ENCODE peak calls at places on chromosomes 7 and 10, in ten cellular contexts. One of them, this sample, is unnamed.

GRCh38 chr7:38584443-38585210 is 46.5 kb downstream of the AMPH start:
- DNase-seq in T-helper 17 cell: no peak
- DNase-seq in activated naive CD4-positive, alpha-beta T cell: no peak
- DNase-seq in gastrocnemius medialis: no peak
- DNase-seq in lower lobe of right lung: no peak
- DNase-seq in upper lobe of left lung: no peak
- DNase-seq in COR-L47: no peak
- DNase-seq in HT-29: no peak
- DNase-seq in T-helper 2 cell: no peak
- DNase-seq in stimulated activated CD4-positive, alpha-beta T cell treated with anti-CD3 and anti-CD28 coated beads, Interleukin-2, amount 100 ng/mL, for 4 hours: no peak
- DNase-seq in this sample: no peak

GRCh38 chr10:31612082-31612481 is 293.1 kb downstream of the ZEB1 start:
- DNase-seq in COR-L47: no peak
- DNase-seq in HT-29: no peak
- DNase-seq in stimulated activated CD4-positive, alpha-beta T cell treated with anti-CD3 and anti-CD28 coated beads, Interleukin-2, amount 100 ng/mL, for 4 hours: no peak
- DNase-seq in lower lobe of right lung: no peak
- DNase-seq in T-helper 17 cell: no peak
- DNase-seq in upper lobe of left lung: no peak
- DNase-seq in gastrocnemius medialis: no peak
- DNase-seq in T-helper 2 cell: no peak
- DNase-seq in activated naive CD4-positive, alpha-beta T cell: no peak
- DNase-seq in this sample: no peak

GRCh38 chr7:44750921-44751571 is 2.4 kb downstream of the ZMIZ2 start:
- DNase-seq in T-helper 2 cell: peak; percentile 38
- DNase-seq in lower lobe of right lung: no peak
- DNase-seq in T-helper 17 cell: peak; percentile 38
- DNase-seq in HT-29: no peak
- DNase-seq in gastrocnemius medialis: no peak
- DNase-seq in upper lobe of left lung: no peak
- DNase-seq in activated naive CD4-positive, alpha-beta T cell: no peak
- DNase-seq in stimulated activated CD4-positive, alpha-beta T cell treated with anti-CD3 and anti-CD28 coated beads, Interleukin-2, amount 100 ng/mL, for 4 hours: peak; percentile 36
- DNase-seq in COR-L47: no peak
- DNase-seq in this sample: peak; percentile 43

GRCh38 chr10:71312840-71313789 is 5.9 kb upstream of the SLC29A3 start:
- DNase-seq in T-helper 2 cell: no peak
- DNase-seq in stimulated activated CD4-positive, alpha-beta T cell treated with anti-CD3 and anti-CD28 coated beads, Interleukin-2, amount 100 ng/mL, for 4 hours: no peak
- DNase-seq in gastrocnemius medialis: peak; percentile 15
- DNase-seq in upper lobe of left lung: no peak
- DNase-seq in HT-29: no peak
- DNase-seq in T-helper 17 cell: no peak
- DNase-seq in COR-L47: peak; percentile 10
- DNase-seq in lower lobe of right lung: peak; percentile 25
- DNase-seq in activated naive CD4-positive, alpha-beta T cell: no peak
- DNase-seq in this sample: no peak

GRCh38 chr7:111758332-111758731 is 196.0 kb upstream of the IMMP2L start:
- DNase-seq in upper lobe of left lung: no peak
- DNase-seq in T-helper 2 cell: no peak
- DNase-seq in HT-29: no peak
- DNase-seq in lower lobe of right lung: no peak
- DNase-seq in gastrocnemius medialis: no peak
- DNase-seq in activated naive CD4-positive, alpha-beta T cell: no peak
- DNase-seq in COR-L47: no peak
- DNase-seq in T-helper 17 cell: no peak
- DNase-seq in stimulated activated CD4-positive, alpha-beta T cell treated with anti-CD3 and anti-CD28 coated beads, Interleukin-2, amount 100 ng/mL, for 4 hours: no peak
- DNase-seq in this sample: no peak

GRCh38 chr10:8193546-8193945 is 139.1 kb downstream of the GATA3 start:
- DNase-seq in stimulated activated CD4-positive, alpha-beta T cell treated with anti-CD3 and anti-CD28 coated beads, Interleukin-2, amount 100 ng/mL, for 4 hours: no peak
- DNase-seq in T-helper 2 cell: no peak
- DNase-seq in HT-29: no peak
- DNase-seq in gastrocnemius medialis: no peak
- DNase-seq in upper lobe of left lung: no peak
- DNase-seq in COR-L47: no peak
- DNase-seq in lower lobe of right lung: no peak
- DNase-seq in activated naive CD4-positive, alpha-beta T cell: no peak
- DNase-seq in T-helper 17 cell: no peak
- DNase-seq in this sample: no peak

GRCh38 chr7:30057741-30058140 is 29.5 kb downstream of the PLEKHA8 start:
- DNase-seq in T-helper 2 cell: no peak
- DNase-seq in gastrocnemius medialis: no peak
- DNase-seq in stimulated activated CD4-positive, alpha-beta T cell treated with anti-CD3 and anti-CD28 coated beads, Interleukin-2, amount 100 ng/mL, for 4 hours: no peak
- DNase-seq in T-helper 17 cell: no peak
- DNase-seq in upper lobe of left lung: no peak
- DNase-seq in activated naive CD4-positive, alpha-beta T cell: no peak
- DNase-seq in HT-29: no peak
- DNase-seq in COR-L47: no peak
- DNase-seq in lower lobe of right lung: no peak
- DNase-seq in this sample: no peak

GRCh38 chr10:121959671-121960070 is 15.3 kb downstream of the NSMCE4A start:
- DNase-seq in gastrocnemius medialis: no peak
- DNase-seq in lower lobe of right lung: no peak
- DNase-seq in COR-L47: no peak
- DNase-seq in stimulated activated CD4-positive, alpha-beta T cell treated with anti-CD3 and anti-CD28 coated beads, Interleukin-2, amount 100 ng/mL, for 4 hours: no peak
- DNase-seq in T-helper 2 cell: no peak
- DNase-seq in T-helper 17 cell: no peak
- DNase-seq in upper lobe of left lung: no peak
- DNase-seq in activated naive CD4-positive, alpha-beta T cell: no peak
- DNase-seq in HT-29: no peak
- DNase-seq in this sample: no peak

GRCh38 chr7:103702454-103702853 is 256.4 kb upstream of the SLC26A5 start:
- DNase-seq in lower lobe of right lung: no peak
- DNase-seq in HT-29: no peak
- DNase-seq in COR-L47: no peak
- DNase-seq in T-helper 2 cell: no peak
- DNase-seq in stimulated activated CD4-positive, alpha-beta T cell treated with anti-CD3 and anti-CD28 coated beads, Interleukin-2, amount 100 ng/mL, for 4 hours: no peak
- DNase-seq in activated naive CD4-positive, alpha-beta T cell: no peak
- DNase-seq in gastrocnemius medialis: no peak
- DNase-seq in T-helper 17 cell: no peak
- DNase-seq in upper lobe of left lung: no peak
- DNase-seq in this sample: no peak

GRCh38 chr7:142301923-142302550 is 44.2 kb upstream of the PRSS58 start:
- DNase-seq in HT-29: peak; percentile 58
- DNase-seq in activated naive CD4-positive, alpha-beta T cell: no peak
- DNase-seq in stimulated activated CD4-positive, alpha-beta T cell treated with anti-CD3 and anti-CD28 coated beads, Interleukin-2, amount 100 ng/mL, for 4 hours: no peak
- DNase-seq in gastrocnemius medialis: no peak
- DNase-seq in T-helper 2 cell: no peak
- DNase-seq in upper lobe of left lung: no peak
- DNase-seq in COR-L47: peak; percentile 26
- DNase-seq in lower lobe of right lung: no peak
- DNase-seq in T-helper 17 cell: no peak
- DNase-seq in this sample: no peak

GRCh38 chr7:44802418-44803025 is 6.0 kb downstream of the PPIA start:
- DNase-seq in T-helper 17 cell: no peak
- DNase-seq in T-helper 2 cell: no peak
- DNase-seq in upper lobe of left lung: no peak
- DNase-seq in lower lobe of right lung: no peak
- DNase-seq in gastrocnemius medialis: no peak
- DNase-seq in stimulated activated CD4-positive, alpha-beta T cell treated with anti-CD3 and anti-CD28 coated beads, Interleukin-2, amount 100 ng/mL, for 4 hours: no peak
- DNase-seq in activated naive CD4-positive, alpha-beta T cell: no peak
- DNase-seq in COR-L47: no peak
- DNase-seq in HT-29: no peak
- DNase-seq in this sample: no peak

GRCh38 chr7:95550546-95550945 is 45.8 kb downstream of the PDK4 start:
- DNase-seq in HT-29: no peak
- DNase-seq in T-helper 17 cell: no peak
- DNase-seq in activated naive CD4-positive, alpha-beta T cell: no peak
- DNase-seq in COR-L47: no peak
- DNase-seq in upper lobe of left lung: no peak
- DNase-seq in lower lobe of right lung: no peak
- DNase-seq in stimulated activated CD4-positive, alpha-beta T cell treated with anti-CD3 and anti-CD28 coated beads, Interleukin-2, amount 100 ng/mL, for 4 hours: no peak
- DNase-seq in gastrocnemius medialis: no peak
- DNase-seq in T-helper 2 cell: no peak
- DNase-seq in this sample: no peak

GRCh38 chr10:7045891-7046599 is 364.8 kb downstream of the SFMBT2 start:
- DNase-seq in HT-29: no peak
- DNase-seq in T-helper 17 cell: no peak
- DNase-seq in activated naive CD4-positive, alpha-beta T cell: no peak
- DNase-seq in lower lobe of right lung: no peak
- DNase-seq in T-helper 2 cell: peak; percentile 80
- DNase-seq in COR-L47: no peak
- DNase-seq in upper lobe of left lung: peak; percentile 75
- DNase-seq in gastrocnemius medialis: no peak
- DNase-seq in stimulated activated CD4-positive, alpha-beta T cell treated with anti-CD3 and anti-CD28 coated beads, Interleukin-2, amount 100 ng/mL, for 4 hours: no peak
- DNase-seq in this sample: peak; percentile 1

GRCh38 chr10:29199344-29199743 is 89.5 kb upstream of the LYZL1 start:
- DNase-seq in COR-L47: no peak
- DNase-seq in stimulated activated CD4-positive, alpha-beta T cell treated with anti-CD3 and anti-CD28 coated beads, Interleukin-2, amount 100 ng/mL, for 4 hours: no peak
- DNase-seq in upper lobe of left lung: no peak
- DNase-seq in gastrocnemius medialis: no peak
- DNase-seq in HT-29: no peak
- DNase-seq in T-helper 17 cell: no peak
- DNase-seq in lower lobe of right lung: no peak
- DNase-seq in activated naive CD4-positive, alpha-beta T cell: no peak
- DNase-seq in T-helper 2 cell: no peak
- DNase-seq in this sample: no peak

GRCh38 chr10:78645053-78645787 is 423.5 kb upstream of the ZMIZ1 start:
- DNase-seq in T-helper 2 cell: no peak
- DNase-seq in upper lobe of left lung: no peak
- DNase-seq in T-helper 17 cell: no peak
- DNase-seq in lower lobe of right lung: no peak
- DNase-seq in HT-29: no peak
- DNase-seq in stimulated activated CD4-positive, alpha-beta T cell treated with anti-CD3 and anti-CD28 coated beads, Interleukin-2, amount 100 ng/mL, for 4 hours: no peak
- DNase-seq in activated naive CD4-positive, alpha-beta T cell: no peak
- DNase-seq in gastrocnemius medialis: no peak
- DNase-seq in COR-L47: no peak
- DNase-seq in this sample: no peak

GRCh38 chr7:22633954-22634474 is 93.0 kb upstream of the IL6 start:
- DNase-seq in gastrocnemius medialis: no peak
- DNase-seq in T-helper 17 cell: no peak
- DNase-seq in HT-29: no peak
- DNase-seq in COR-L47: no peak
- DNase-seq in activated naive CD4-positive, alpha-beta T cell: no peak
- DNase-seq in lower lobe of right lung: no peak
- DNase-seq in upper lobe of left lung: no peak
- DNase-seq in stimulated activated CD4-positive, alpha-beta T cell treated with anti-CD3 and anti-CD28 coated beads, Interleukin-2, amount 100 ng/mL, for 4 hours: no peak
- DNase-seq in T-helper 2 cell: no peak
- DNase-seq in this sample: no peak

GRCh38 chr7:2905500-2905899 is 61.4 kb upstream of the GNA12 start:
- DNase-seq in COR-L47: no peak
- DNase-seq in gastrocnemius medialis: no peak
- DNase-seq in lower lobe of right lung: no peak
- DNase-seq in upper lobe of left lung: no peak
- DNase-seq in T-helper 17 cell: no peak
- DNase-seq in T-helper 2 cell: no peak
- DNase-seq in stimulated activated CD4-positive, alpha-beta T cell treated with anti-CD3 and anti-CD28 coated beads, Interleukin-2, amount 100 ng/mL, for 4 hours: no peak
- DNase-seq in activated naive CD4-positive, alpha-beta T cell: no peak
- DNase-seq in HT-29: no peak
- DNase-seq in this sample: no peak

GRCh38 chr7:71408276-71408675 is 276.3 kb downstream of the GALNT17 start:
- DNase-seq in T-helper 2 cell: no peak
- DNase-seq in HT-29: no peak
- DNase-seq in T-helper 17 cell: no peak
- DNase-seq in upper lobe of left lung: no peak
- DNase-seq in stimulated activated CD4-positive, alpha-beta T cell treated with anti-CD3 and anti-CD28 coated beads, Interleukin-2, amount 100 ng/mL, for 4 hours: no peak
- DNase-seq in gastrocnemius medialis: no peak
- DNase-seq in activated naive CD4-positive, alpha-beta T cell: no peak
- DNase-seq in COR-L47: no peak
- DNase-seq in lower lobe of right lung: no peak
- DNase-seq in this sample: no peak

GRCh38 chr10:6920072-6921019 is 340.3 kb upstream of the PRKCQ start:
- DNase-seq in HT-29: peak; percentile 59
- DNase-seq in lower lobe of right lung: peak; percentile 91
- DNase-seq in activated naive CD4-positive, alpha-beta T cell: peak; percentile 47
- DNase-seq in gastrocnemius medialis: peak; percentile 15
- DNase-seq in stimulated activated CD4-positive, alpha-beta T cell treated with anti-CD3 and anti-CD28 coated beads, Interleukin-2, amount 100 ng/mL, for 4 hours: peak; percentile 86
- DNase-seq in T-helper 17 cell: peak; percentile 45
- DNase-seq in upper lobe of left lung: peak; percentile 87
- DNase-seq in COR-L47: peak; percentile 45
- DNase-seq in T-helper 2 cell: peak; percentile 52
- DNase-seq in this sample: peak; percentile 61

GRCh38 chr10:71887767-71888166 is 36.7 kb upstream of the PSAP start:
- DNase-seq in T-helper 17 cell: no peak
- DNase-seq in gastrocnemius medialis: no peak
- DNase-seq in COR-L47: no peak
- DNase-seq in lower lobe of right lung: no peak
- DNase-seq in T-helper 2 cell: no peak
- DNase-seq in stimulated activated CD4-positive, alpha-beta T cell treated with anti-CD3 and anti-CD28 coated beads, Interleukin-2, amount 100 ng/mL, for 4 hours: no peak
- DNase-seq in upper lobe of left lung: no peak
- DNase-seq in activated naive CD4-positive, alpha-beta T cell: no peak
- DNase-seq in HT-29: no peak
- DNase-seq in this sample: no peak

GRCh38 chr10:132713421-132714095 is 72.4 kb downstream of the NKX6-2 start:
- DNase-seq in COR-L47: no peak
- DNase-seq in activated naive CD4-positive, alpha-beta T cell: no peak
- DNase-seq in HT-29: no peak
- DNase-seq in stimulated activated CD4-positive, alpha-beta T cell treated with anti-CD3 and anti-CD28 coated beads, Interleukin-2, amount 100 ng/mL, for 4 hours: no peak
- DNase-seq in lower lobe of right lung: peak; percentile 39
- DNase-seq in T-helper 17 cell: no peak
- DNase-seq in gastrocnemius medialis: no peak
- DNase-seq in T-helper 2 cell: no peak
- DNase-seq in upper lobe of left lung: no peak
- DNase-seq in this sample: no peak

GRCh38 chr10:49610015-49610734 is at the start of gene SLC18A3:
- DNase-seq in gastrocnemius medialis: no peak
- DNase-seq in T-helper 2 cell: no peak
- DNase-seq in stimulated activated CD4-positive, alpha-beta T cell treated with anti-CD3 and anti-CD28 coated beads, Interleukin-2, amount 100 ng/mL, for 4 hours: no peak
- DNase-seq in T-helper 17 cell: no peak
- DNase-seq in upper lobe of left lung: no peak
- DNase-seq in activated naive CD4-positive, alpha-beta T cell: no peak
- DNase-seq in COR-L47: no peak
- DNase-seq in HT-29: no peak
- DNase-seq in lower lobe of right lung: no peak
- DNase-seq in this sample: no peak

GRCh38 chr10:49518566-49518965 is 20.4 kb downstream of the ERCC6 start:
- DNase-seq in activated naive CD4-positive, alpha-beta T cell: no peak
- DNase-seq in stimulated activated CD4-positive, alpha-beta T cell treated with anti-CD3 and anti-CD28 coated beads, Interleukin-2, amount 100 ng/mL, for 4 hours: no peak
- DNase-seq in HT-29: no peak
- DNase-seq in upper lobe of left lung: no peak
- DNase-seq in T-helper 17 cell: no peak
- DNase-seq in COR-L47: no peak
- DNase-seq in lower lobe of right lung: no peak
- DNase-seq in T-helper 2 cell: no peak
- DNase-seq in gastrocnemius medialis: no peak
- DNase-seq in this sample: no peak

GRCh38 chr10:62261666-62262065 is 7.0 kb downstream of the RTKN2 start:
- DNase-seq in T-helper 2 cell: no peak
- DNase-seq in T-helper 17 cell: no peak
- DNase-seq in gastrocnemius medialis: no peak
- DNase-seq in COR-L47: no peak
- DNase-seq in stimulated activated CD4-positive, alpha-beta T cell treated with anti-CD3 and anti-CD28 coated beads, Interleukin-2, amount 100 ng/mL, for 4 hours: no peak
- DNase-seq in upper lobe of left lung: no peak
- DNase-seq in activated naive CD4-positive, alpha-beta T cell: no peak
- DNase-seq in HT-29: no peak
- DNase-seq in lower lobe of right lung: no peak
- DNase-seq in this sample: no peak

GRCh38 chr7:20797174-20798080 is 10.7 kb upstream of the SP8 start:
- DNase-seq in T-helper 17 cell: no peak
- DNase-seq in T-helper 2 cell: no peak
- DNase-seq in HT-29: peak; percentile 48
- DNase-seq in lower lobe of right lung: no peak
- DNase-seq in stimulated activated CD4-positive, alpha-beta T cell treated with anti-CD3 and anti-CD28 coated beads, Interleukin-2, amount 100 ng/mL, for 4 hours: no peak
- DNase-seq in upper lobe of left lung: no peak
- DNase-seq in activated naive CD4-positive, alpha-beta T cell: no peak
- DNase-seq in gastrocnemius medialis: no peak
- DNase-seq in COR-L47: peak; percentile 54
- DNase-seq in this sample: no peak

GRCh38 chr7:79709574-79710409 is 256.3 kb upstream of the MAGI2 start:
- DNase-seq in COR-L47: peak; percentile 65
- DNase-seq in upper lobe of left lung: no peak
- DNase-seq in gastrocnemius medialis: no peak
- DNase-seq in T-helper 17 cell: no peak
- DNase-seq in stimulated activated CD4-positive, alpha-beta T cell treated with anti-CD3 and anti-CD28 coated beads, Interleukin-2, amount 100 ng/mL, for 4 hours: no peak
- DNase-seq in HT-29: peak; percentile 54
- DNase-seq in T-helper 2 cell: no peak
- DNase-seq in lower lobe of right lung: no peak
- DNase-seq in activated naive CD4-positive, alpha-beta T cell: no peak
- DNase-seq in this sample: no peak

GRCh38 chr7:76318488-76319353 is 16.2 kb downstream of the HSPB1 start:
- DNase-seq in lower lobe of right lung: peak; percentile 73
- DNase-seq in upper lobe of left lung: peak; percentile 78
- DNase-seq in T-helper 17 cell: peak; percentile 42
- DNase-seq in T-helper 2 cell: peak; percentile 51
- DNase-seq in gastrocnemius medialis: peak; percentile 68
- DNase-seq in HT-29: peak; percentile 87
- DNase-seq in activated naive CD4-positive, alpha-beta T cell: no peak
- DNase-seq in stimulated activated CD4-positive, alpha-beta T cell treated with anti-CD3 and anti-CD28 coated beads, Interleukin-2, amount 100 ng/mL, for 4 hours: peak; percentile 37
- DNase-seq in COR-L47: peak; percentile 62
- DNase-seq in this sample: peak; percentile 76

GRCh38 chr7:70590126-70590854 is 541.7 kb upstream of the GALNT17 start:
- DNase-seq in gastrocnemius medialis: no peak
- DNase-seq in T-helper 17 cell: no peak
- DNase-seq in T-helper 2 cell: no peak
- DNase-seq in lower lobe of right lung: no peak
- DNase-seq in HT-29: no peak
- DNase-seq in stimulated activated CD4-positive, alpha-beta T cell treated with anti-CD3 and anti-CD28 coated beads, Interleukin-2, amount 100 ng/mL, for 4 hours: no peak
- DNase-seq in activated naive CD4-positive, alpha-beta T cell: no peak
- DNase-seq in upper lobe of left lung: no peak
- DNase-seq in COR-L47: no peak
- DNase-seq in this sample: no peak